ENCODE peak calls at places on chromosome 17, in seven cellular contexts. One of them, this sample, is unnamed.

GRCh38 chr17:72922223-72922622 is 170.3 kb downstream of the SLC39A11 start:
- DNase-seq in cardiac fibroblast: no peak
- DNase-seq in activated naive CD4-positive, alpha-beta T cell treated with anti-CD3 and anti-CD28 coated beads for 36 hours: no peak
- DNase-seq in epithelial cell of esophagus: no peak
- DNase-seq in activated gamma-delta T cell: no peak
- DNase-seq in NCI-H1105: no peak
- DNase-seq in stimulated activated naive CD4-positive, alpha-beta T cell treated with Interleukin-2 at 50 U/mL for 16 hours: no peak
- DNase-seq in this sample: no peak

GRCh38 chr17:39688945-39689344 is 1.1 kb upstream of the PGAP3 start:
- DNase-seq in cardiac fibroblast: no peak
- DNase-seq in activated naive CD4-positive, alpha-beta T cell treated with anti-CD3 and anti-CD28 coated beads for 36 hours: no peak
- DNase-seq in epithelial cell of esophagus: no peak
- DNase-seq in activated gamma-delta T cell: no peak
- DNase-seq in NCI-H1105: no peak
- DNase-seq in stimulated activated naive CD4-positive, alpha-beta T cell treated with Interleukin-2 at 50 U/mL for 16 hours: no peak
- DNase-seq in this sample: no peak

GRCh38 chr17:49496183-49496865 is 1.2 kb downstream of the NGFR start:
- DNase-seq in cardiac fibroblast: peak
- DNase-seq in activated naive CD4-positive, alpha-beta T cell treated with anti-CD3 and anti-CD28 coated beads for 36 hours: peak
- DNase-seq in epithelial cell of esophagus: peak
- DNase-seq in activated gamma-delta T cell: peak
- DNase-seq in NCI-H1105: peak
- DNase-seq in stimulated activated naive CD4-positive, alpha-beta T cell treated with Interleukin-2 at 50 U/mL for 16 hours: peak
- DNase-seq in this sample: no peak

GRCh38 chr17:61878984-61879612 is 15.8 kb upstream of the BRIP1 start:
- DNase-seq in cardiac fibroblast: peak
- DNase-seq in activated naive CD4-positive, alpha-beta T cell treated with anti-CD3 and anti-CD28 coated beads for 36 hours: no peak
- DNase-seq in epithelial cell of esophagus: no peak
- DNase-seq in activated gamma-delta T cell: no peak
- DNase-seq in NCI-H1105: no peak
- DNase-seq in stimulated activated naive CD4-positive, alpha-beta T cell treated with Interleukin-2 at 50 U/mL for 16 hours: no peak
- DNase-seq in this sample: no peak

GRCh38 chr17:61587807-61588660 is 3.0 kb downstream of the NACA2 start:
- DNase-seq in cardiac fibroblast: no peak
- DNase-seq in activated naive CD4-positive, alpha-beta T cell treated with anti-CD3 and anti-CD28 coated beads for 36 hours: no peak
- DNase-seq in epithelial cell of esophagus: no peak
- DNase-seq in activated gamma-delta T cell: no peak
- DNase-seq in NCI-H1105: no peak
- DNase-seq in stimulated activated naive CD4-positive, alpha-beta T cell treated with Interleukin-2 at 50 U/mL for 16 hours: no peak
- DNase-seq in this sample: no peak

GRCh38 chr17:74454197-74455024 is 12.0 kb upstream of the CD300A start:
- DNase-seq in cardiac fibroblast: peak
- DNase-seq in activated naive CD4-positive, alpha-beta T cell treated with anti-CD3 and anti-CD28 coated beads for 36 hours: peak
- DNase-seq in epithelial cell of esophagus: peak
- DNase-seq in activated gamma-delta T cell: no peak
- DNase-seq in NCI-H1105: no peak
- DNase-seq in stimulated activated naive CD4-positive, alpha-beta T cell treated with Interleukin-2 at 50 U/mL for 16 hours: no peak
- DNase-seq in this sample: peak

GRCh38 chr17:63390090-63390489 is 56.0 kb downstream of the CYB561 start:
- DNase-seq in cardiac fibroblast: no peak
- DNase-seq in activated naive CD4-positive, alpha-beta T cell treated with anti-CD3 and anti-CD28 coated beads for 36 hours: no peak
- DNase-seq in epithelial cell of esophagus: no peak
- DNase-seq in activated gamma-delta T cell: no peak
- DNase-seq in NCI-H1105: no peak
- DNase-seq in stimulated activated naive CD4-positive, alpha-beta T cell treated with Interleukin-2 at 50 U/mL for 16 hours: no peak
- DNase-seq in this sample: no peak

GRCh38 chr17:47219621-47220475 is 10.7 kb downstream of the MYL4 start:
- DNase-seq in cardiac fibroblast: no peak
- DNase-seq in activated naive CD4-positive, alpha-beta T cell treated with anti-CD3 and anti-CD28 coated beads for 36 hours: no peak
- DNase-seq in epithelial cell of esophagus: no peak
- DNase-seq in activated gamma-delta T cell: no peak
- DNase-seq in NCI-H1105: no peak
- DNase-seq in stimulated activated naive CD4-positive, alpha-beta T cell treated with Interleukin-2 at 50 U/mL for 16 hours: no peak
- DNase-seq in this sample: no peak

GRCh38 chr17:82603981-82604448 is 44.2 kb downstream of the WDR45B start:
- DNase-seq in cardiac fibroblast: peak
- DNase-seq in activated naive CD4-positive, alpha-beta T cell treated with anti-CD3 and anti-CD28 coated beads for 36 hours: peak
- DNase-seq in epithelial cell of esophagus: no peak
- DNase-seq in activated gamma-delta T cell: no peak
- DNase-seq in NCI-H1105: no peak
- DNase-seq in stimulated activated naive CD4-positive, alpha-beta T cell treated with Interleukin-2 at 50 U/mL for 16 hours: no peak
- DNase-seq in this sample: no peak

GRCh38 chr17:40309031-40309937 is at the start of gene RARA:
- DNase-seq in cardiac fibroblast: no peak
- DNase-seq in activated naive CD4-positive, alpha-beta T cell treated with anti-CD3 and anti-CD28 coated beads for 36 hours: no peak
- DNase-seq in epithelial cell of esophagus: peak
- DNase-seq in activated gamma-delta T cell: no peak
- DNase-seq in NCI-H1105: no peak
- DNase-seq in stimulated activated naive CD4-positive, alpha-beta T cell treated with Interleukin-2 at 50 U/mL for 16 hours: no peak
- DNase-seq in this sample: peak

GRCh38 chr17:20267459-20267842 is 199.9 kb downstream of the LGALS9B start:
- DNase-seq in cardiac fibroblast: peak
- DNase-seq in activated naive CD4-positive, alpha-beta T cell treated with anti-CD3 and anti-CD28 coated beads for 36 hours: peak
- DNase-seq in epithelial cell of esophagus: no peak
- DNase-seq in activated gamma-delta T cell: no peak
- DNase-seq in NCI-H1105: peak
- DNase-seq in stimulated activated naive CD4-positive, alpha-beta T cell treated with Interleukin-2 at 50 U/mL for 16 hours: no peak
- DNase-seq in this sample: no peak

GRCh38 chr17:1720856-1721386 is 3.6 kb upstream of the WDR81 start:
- DNase-seq in cardiac fibroblast: peak
- DNase-seq in activated naive CD4-positive, alpha-beta T cell treated with anti-CD3 and anti-CD28 coated beads for 36 hours: peak
- DNase-seq in epithelial cell of esophagus: peak
- DNase-seq in activated gamma-delta T cell: no peak
- DNase-seq in NCI-H1105: no peak
- DNase-seq in stimulated activated naive CD4-positive, alpha-beta T cell treated with Interleukin-2 at 50 U/mL for 16 hours: peak
- DNase-seq in this sample: no peak

GRCh38 chr17:68182016-68182315 is 65.9 kb upstream of the AMZ2 start:
- DNase-seq in cardiac fibroblast: no peak
- DNase-seq in activated naive CD4-positive, alpha-beta T cell treated with anti-CD3 and anti-CD28 coated beads for 36 hours: no peak
- DNase-seq in epithelial cell of esophagus: no peak
- DNase-seq in activated gamma-delta T cell: no peak
- DNase-seq in NCI-H1105: no peak
- DNase-seq in stimulated activated naive CD4-positive, alpha-beta T cell treated with Interleukin-2 at 50 U/mL for 16 hours: no peak
- DNase-seq in this sample: no peak

GRCh38 chr17:17041018-17041521 is 1.2 kb upstream of the MPRIP start:
- DNase-seq in cardiac fibroblast: peak
- DNase-seq in activated naive CD4-positive, alpha-beta T cell treated with anti-CD3 and anti-CD28 coated beads for 36 hours: no peak
- DNase-seq in epithelial cell of esophagus: peak
- DNase-seq in activated gamma-delta T cell: no peak
- DNase-seq in NCI-H1105: no peak
- DNase-seq in stimulated activated naive CD4-positive, alpha-beta T cell treated with Interleukin-2 at 50 U/mL for 16 hours: no peak
- DNase-seq in this sample: no peak

GRCh38 chr17:9887521-9887920 is 17.6 kb downstream of the RCVRN start:
- DNase-seq in cardiac fibroblast: no peak
- DNase-seq in activated naive CD4-positive, alpha-beta T cell treated with anti-CD3 and anti-CD28 coated beads for 36 hours: no peak
- DNase-seq in epithelial cell of esophagus: peak
- DNase-seq in activated gamma-delta T cell: no peak
- DNase-seq in NCI-H1105: no peak
- DNase-seq in stimulated activated naive CD4-positive, alpha-beta T cell treated with Interleukin-2 at 50 U/mL for 16 hours: no peak
- DNase-seq in this sample: no peak

GRCh38 chr17:21161498-21162393 is 35.0 kb downstream of the DHRS7B start:
- DNase-seq in cardiac fibroblast: peak
- DNase-seq in activated naive CD4-positive, alpha-beta T cell treated with anti-CD3 and anti-CD28 coated beads for 36 hours: no peak
- DNase-seq in epithelial cell of esophagus: no peak
- DNase-seq in activated gamma-delta T cell: no peak
- DNase-seq in NCI-H1105: no peak
- DNase-seq in stimulated activated naive CD4-positive, alpha-beta T cell treated with Interleukin-2 at 50 U/mL for 16 hours: no peak
- DNase-seq in this sample: no peak

GRCh38 chr17:50618941-50619340 is 15.7 kb upstream of the ABCC3 start:
- DNase-seq in cardiac fibroblast: peak
- DNase-seq in activated naive CD4-positive, alpha-beta T cell treated with anti-CD3 and anti-CD28 coated beads for 36 hours: no peak
- DNase-seq in epithelial cell of esophagus: no peak
- DNase-seq in activated gamma-delta T cell: no peak
- DNase-seq in NCI-H1105: no peak
- DNase-seq in stimulated activated naive CD4-positive, alpha-beta T cell treated with Interleukin-2 at 50 U/mL for 16 hours: no peak
- DNase-seq in this sample: no peak

GRCh38 chr17:19386974-19387920 is at the start of gene MFAP4:
- DNase-seq in cardiac fibroblast: peak
- DNase-seq in activated naive CD4-positive, alpha-beta T cell treated with anti-CD3 and anti-CD28 coated beads for 36 hours: no peak
- DNase-seq in epithelial cell of esophagus: no peak
- DNase-seq in activated gamma-delta T cell: no peak
- DNase-seq in NCI-H1105: peak
- DNase-seq in stimulated activated naive CD4-positive, alpha-beta T cell treated with Interleukin-2 at 50 U/mL for 16 hours: no peak
- DNase-seq in this sample: peak

GRCh38 chr17:6893382-6894205 is 62.1 kb upstream of the TEKT1 start:
- DNase-seq in cardiac fibroblast: no peak
- DNase-seq in activated naive CD4-positive, alpha-beta T cell treated with anti-CD3 and anti-CD28 coated beads for 36 hours: no peak
- DNase-seq in epithelial cell of esophagus: peak
- DNase-seq in activated gamma-delta T cell: no peak
- DNase-seq in NCI-H1105: peak
- DNase-seq in stimulated activated naive CD4-positive, alpha-beta T cell treated with Interleukin-2 at 50 U/mL for 16 hours: no peak
- DNase-seq in this sample: no peak

GRCh38 chr17:73589096-73589980 is 54.9 kb downstream of the SDK2 start:
- DNase-seq in cardiac fibroblast: no peak
- DNase-seq in activated naive CD4-positive, alpha-beta T cell treated with anti-CD3 and anti-CD28 coated beads for 36 hours: no peak
- DNase-seq in epithelial cell of esophagus: peak
- DNase-seq in activated gamma-delta T cell: no peak
- DNase-seq in NCI-H1105: peak
- DNase-seq in stimulated activated naive CD4-positive, alpha-beta T cell treated with Interleukin-2 at 50 U/mL for 16 hours: no peak
- DNase-seq in this sample: no peak

GRCh38 chr17:9987779-9988585 is 82.9 kb upstream of the RCVRN start:
- DNase-seq in cardiac fibroblast: peak
- DNase-seq in activated naive CD4-positive, alpha-beta T cell treated with anti-CD3 and anti-CD28 coated beads for 36 hours: peak
- DNase-seq in epithelial cell of esophagus: no peak
- DNase-seq in activated gamma-delta T cell: no peak
- DNase-seq in NCI-H1105: no peak
- DNase-seq in stimulated activated naive CD4-positive, alpha-beta T cell treated with Interleukin-2 at 50 U/mL for 16 hours: no peak
- DNase-seq in this sample: no peak

GRCh38 chr17:77061711-77062110 is 79.1 kb upstream of the SEC14L1 start:
- DNase-seq in cardiac fibroblast: no peak
- DNase-seq in activated naive CD4-positive, alpha-beta T cell treated with anti-CD3 and anti-CD28 coated beads for 36 hours: no peak
- DNase-seq in epithelial cell of esophagus: no peak
- DNase-seq in activated gamma-delta T cell: no peak
- DNase-seq in NCI-H1105: peak
- DNase-seq in stimulated activated naive CD4-positive, alpha-beta T cell treated with Interleukin-2 at 50 U/mL for 16 hours: no peak
- DNase-seq in this sample: no peak